ENCODE peak calls at places on chromosomes 12 and 14, in ten cellular contexts. One of them, this sample, is unnamed.

GRCh38 chr12:109910969-109911348 is 10.9 kb downstream of the TCHP start:
- DNase-seq in fibroblast of the aortic adventitia: peak
- DNase-seq in stimulated activated CD4-positive, alpha-beta T cell treated with anti-CD3 and anti-CD28 coated beads, TNF-alpha, amount 100 ng/mL, for 1 hour: no peak
- DNase-seq in NCI-H460: peak
- DNase-seq in NCI-H1105 treated with DMSO at 0.1 percent for 48 hours: no peak
- DNase-seq in activated CD4-positive, CD25-positive, alpha-beta regulatory T cell treated with anti-CD3 and anti-CD28 coated beads, Interleukin-2, amount 50 U/mL, for 72 hours: no peak
- DNase-seq in pulmonary artery endothelial cell: no peak
- DNase-seq in Karpas-422: peak
- DNase-seq in adipocyte: no peak
- DNase-seq in fibroblast of lung: peak
- DNase-seq in this sample: peak

GRCh38 chr14:101072945-101073597 is 169.5 kb upstream of the RTL1 start:
- DNase-seq in fibroblast of the aortic adventitia: peak
- DNase-seq in stimulated activated CD4-positive, alpha-beta T cell treated with anti-CD3 and anti-CD28 coated beads, TNF-alpha, amount 100 ng/mL, for 1 hour: no peak
- DNase-seq in NCI-H460: peak
- DNase-seq in NCI-H1105 treated with DMSO at 0.1 percent for 48 hours: no peak
- DNase-seq in activated CD4-positive, CD25-positive, alpha-beta regulatory T cell treated with anti-CD3 and anti-CD28 coated beads, Interleukin-2, amount 50 U/mL, for 72 hours: no peak
- DNase-seq in pulmonary artery endothelial cell: peak
- DNase-seq in Karpas-422: peak
- DNase-seq in adipocyte: peak
- DNase-seq in fibroblast of lung: peak
- DNase-seq in this sample: peak

GRCh38 chr12:120853188-120853587 is 51.0 kb downstream of the SPPL3 start:
- DNase-seq in fibroblast of the aortic adventitia: peak
- DNase-seq in stimulated activated CD4-positive, alpha-beta T cell treated with anti-CD3 and anti-CD28 coated beads, TNF-alpha, amount 100 ng/mL, for 1 hour: no peak
- DNase-seq in NCI-H460: no peak
- DNase-seq in NCI-H1105 treated with DMSO at 0.1 percent for 48 hours: no peak
- DNase-seq in activated CD4-positive, CD25-positive, alpha-beta regulatory T cell treated with anti-CD3 and anti-CD28 coated beads, Interleukin-2, amount 50 U/mL, for 72 hours: no peak
- DNase-seq in pulmonary artery endothelial cell: no peak
- DNase-seq in Karpas-422: no peak
- DNase-seq in adipocyte: peak
- DNase-seq in fibroblast of lung: no peak
- DNase-seq in this sample: no peak

GRCh38 chr12:47979166-47979565 is 15.8 kb downstream of the TMEM106C start:
- DNase-seq in fibroblast of the aortic adventitia: no peak
- DNase-seq in stimulated activated CD4-positive, alpha-beta T cell treated with anti-CD3 and anti-CD28 coated beads, TNF-alpha, amount 100 ng/mL, for 1 hour: no peak
- DNase-seq in NCI-H460: no peak
- DNase-seq in NCI-H1105 treated with DMSO at 0.1 percent for 48 hours: no peak
- DNase-seq in activated CD4-positive, CD25-positive, alpha-beta regulatory T cell treated with anti-CD3 and anti-CD28 coated beads, Interleukin-2, amount 50 U/mL, for 72 hours: no peak
- DNase-seq in pulmonary artery endothelial cell: no peak
- DNase-seq in Karpas-422: no peak
- DNase-seq in adipocyte: no peak
- DNase-seq in fibroblast of lung: no peak
- DNase-seq in this sample: no peak

GRCh38 chr14:105854600-105855245 is 328.3 kb downstream of the TMEM121 start:
- DNase-seq in fibroblast of the aortic adventitia: no peak
- DNase-seq in stimulated activated CD4-positive, alpha-beta T cell treated with anti-CD3 and anti-CD28 coated beads, TNF-alpha, amount 100 ng/mL, for 1 hour: no peak
- DNase-seq in NCI-H460: no peak
- DNase-seq in NCI-H1105 treated with DMSO at 0.1 percent for 48 hours: no peak
- DNase-seq in activated CD4-positive, CD25-positive, alpha-beta regulatory T cell treated with anti-CD3 and anti-CD28 coated beads, Interleukin-2, amount 50 U/mL, for 72 hours: no peak
- DNase-seq in pulmonary artery endothelial cell: no peak
- DNase-seq in Karpas-422: no peak
- DNase-seq in adipocyte: no peak
- DNase-seq in fibroblast of lung: no peak
- DNase-seq in this sample: no peak

GRCh38 chr14:105818712-105819005 is 292.3 kb downstream of the TMEM121 start:
- DNase-seq in fibroblast of the aortic adventitia: no peak
- DNase-seq in stimulated activated CD4-positive, alpha-beta T cell treated with anti-CD3 and anti-CD28 coated beads, TNF-alpha, amount 100 ng/mL, for 1 hour: no peak
- DNase-seq in NCI-H460: no peak
- DNase-seq in NCI-H1105 treated with DMSO at 0.1 percent for 48 hours: no peak
- DNase-seq in activated CD4-positive, CD25-positive, alpha-beta regulatory T cell treated with anti-CD3 and anti-CD28 coated beads, Interleukin-2, amount 50 U/mL, for 72 hours: no peak
- DNase-seq in pulmonary artery endothelial cell: no peak
- DNase-seq in Karpas-422: no peak
- DNase-seq in adipocyte: no peak
- DNase-seq in fibroblast of lung: no peak
- DNase-seq in this sample: no peak

GRCh38 chr14:73261075-73261474 is 23.8 kb downstream of the PAPLN start:
- DNase-seq in fibroblast of the aortic adventitia: no peak
- DNase-seq in stimulated activated CD4-positive, alpha-beta T cell treated with anti-CD3 and anti-CD28 coated beads, TNF-alpha, amount 100 ng/mL, for 1 hour: no peak
- DNase-seq in NCI-H460: no peak
- DNase-seq in NCI-H1105 treated with DMSO at 0.1 percent for 48 hours: no peak
- DNase-seq in activated CD4-positive, CD25-positive, alpha-beta regulatory T cell treated with anti-CD3 and anti-CD28 coated beads, Interleukin-2, amount 50 U/mL, for 72 hours: no peak
- DNase-seq in pulmonary artery endothelial cell: no peak
- DNase-seq in Karpas-422: no peak
- DNase-seq in adipocyte: no peak
- DNase-seq in fibroblast of lung: no peak
- DNase-seq in this sample: no peak

GRCh38 chr14:69037790-69038448 is 58.8 kb upstream of the ACTN1 start:
- DNase-seq in fibroblast of the aortic adventitia: no peak
- DNase-seq in stimulated activated CD4-positive, alpha-beta T cell treated with anti-CD3 and anti-CD28 coated beads, TNF-alpha, amount 100 ng/mL, for 1 hour: no peak
- DNase-seq in NCI-H460: no peak
- DNase-seq in NCI-H1105 treated with DMSO at 0.1 percent for 48 hours: no peak
- DNase-seq in activated CD4-positive, CD25-positive, alpha-beta regulatory T cell treated with anti-CD3 and anti-CD28 coated beads, Interleukin-2, amount 50 U/mL, for 72 hours: no peak
- DNase-seq in pulmonary artery endothelial cell: no peak
- DNase-seq in Karpas-422: no peak
- DNase-seq in adipocyte: no peak
- DNase-seq in fibroblast of lung: peak
- DNase-seq in this sample: no peak

GRCh38 chr14:99430491-99430890 is 50.2 kb downstream of the SETD3 start:
- DNase-seq in fibroblast of the aortic adventitia: no peak
- DNase-seq in stimulated activated CD4-positive, alpha-beta T cell treated with anti-CD3 and anti-CD28 coated beads, TNF-alpha, amount 100 ng/mL, for 1 hour: no peak
- DNase-seq in NCI-H460: no peak
- DNase-seq in NCI-H1105 treated with DMSO at 0.1 percent for 48 hours: no peak
- DNase-seq in activated CD4-positive, CD25-positive, alpha-beta regulatory T cell treated with anti-CD3 and anti-CD28 coated beads, Interleukin-2, amount 50 U/mL, for 72 hours: no peak
- DNase-seq in pulmonary artery endothelial cell: no peak
- DNase-seq in Karpas-422: peak
- DNase-seq in adipocyte: no peak
- DNase-seq in fibroblast of lung: no peak
- DNase-seq in this sample: no peak

GRCh38 chr12:98838282-98838681 is 193.2 kb downstream of the APAF1 start:
- DNase-seq in fibroblast of the aortic adventitia: peak
- DNase-seq in stimulated activated CD4-positive, alpha-beta T cell treated with anti-CD3 and anti-CD28 coated beads, TNF-alpha, amount 100 ng/mL, for 1 hour: no peak
- DNase-seq in NCI-H460: peak
- DNase-seq in NCI-H1105 treated with DMSO at 0.1 percent for 48 hours: no peak
- DNase-seq in activated CD4-positive, CD25-positive, alpha-beta regulatory T cell treated with anti-CD3 and anti-CD28 coated beads, Interleukin-2, amount 50 U/mL, for 72 hours: no peak
- DNase-seq in pulmonary artery endothelial cell: no peak
- DNase-seq in Karpas-422: no peak
- DNase-seq in adipocyte: peak
- DNase-seq in fibroblast of lung: peak
- DNase-seq in this sample: peak

GRCh38 chr14:44149597-44149996 is 357.5 kb downstream of the FSCB start:
- DNase-seq in fibroblast of the aortic adventitia: no peak
- DNase-seq in stimulated activated CD4-positive, alpha-beta T cell treated with anti-CD3 and anti-CD28 coated beads, TNF-alpha, amount 100 ng/mL, for 1 hour: no peak
- DNase-seq in NCI-H460: peak
- DNase-seq in NCI-H1105 treated with DMSO at 0.1 percent for 48 hours: peak
- DNase-seq in activated CD4-positive, CD25-positive, alpha-beta regulatory T cell treated with anti-CD3 and anti-CD28 coated beads, Interleukin-2, amount 50 U/mL, for 72 hours: no peak
- DNase-seq in pulmonary artery endothelial cell: no peak
- DNase-seq in Karpas-422: peak
- DNase-seq in adipocyte: no peak
- DNase-seq in fibroblast of lung: peak
- DNase-seq in this sample: no peak

GRCh38 chr14:75249958-75250336 is 28.7 kb upstream of the FOS start:
- DNase-seq in fibroblast of the aortic adventitia: no peak
- DNase-seq in stimulated activated CD4-positive, alpha-beta T cell treated with anti-CD3 and anti-CD28 coated beads, TNF-alpha, amount 100 ng/mL, for 1 hour: no peak
- DNase-seq in NCI-H460: no peak
- DNase-seq in NCI-H1105 treated with DMSO at 0.1 percent for 48 hours: no peak
- DNase-seq in activated CD4-positive, CD25-positive, alpha-beta regulatory T cell treated with anti-CD3 and anti-CD28 coated beads, Interleukin-2, amount 50 U/mL, for 72 hours: no peak
- DNase-seq in pulmonary artery endothelial cell: no peak
- DNase-seq in Karpas-422: no peak
- DNase-seq in adipocyte: no peak
- DNase-seq in fibroblast of lung: peak
- DNase-seq in this sample: no peak

GRCh38 chr14:39469094-39469710 is 37.0 kb upstream of the FBXO33 start:
- DNase-seq in fibroblast of the aortic adventitia: peak
- DNase-seq in stimulated activated CD4-positive, alpha-beta T cell treated with anti-CD3 and anti-CD28 coated beads, TNF-alpha, amount 100 ng/mL, for 1 hour: no peak
- DNase-seq in NCI-H460: no peak
- DNase-seq in NCI-H1105 treated with DMSO at 0.1 percent for 48 hours: no peak
- DNase-seq in activated CD4-positive, CD25-positive, alpha-beta regulatory T cell treated with anti-CD3 and anti-CD28 coated beads, Interleukin-2, amount 50 U/mL, for 72 hours: peak
- DNase-seq in pulmonary artery endothelial cell: no peak
- DNase-seq in Karpas-422: peak
- DNase-seq in adipocyte: peak
- DNase-seq in fibroblast of lung: peak
- DNase-seq in this sample: no peak

GRCh38 chr12:26795899-26796298 is 37.1 kb downstream of the ITPR2 start:
- DNase-seq in fibroblast of the aortic adventitia: no peak
- DNase-seq in stimulated activated CD4-positive, alpha-beta T cell treated with anti-CD3 and anti-CD28 coated beads, TNF-alpha, amount 100 ng/mL, for 1 hour: no peak
- DNase-seq in NCI-H460: no peak
- DNase-seq in NCI-H1105 treated with DMSO at 0.1 percent for 48 hours: peak
- DNase-seq in activated CD4-positive, CD25-positive, alpha-beta regulatory T cell treated with anti-CD3 and anti-CD28 coated beads, Interleukin-2, amount 50 U/mL, for 72 hours: no peak
- DNase-seq in pulmonary artery endothelial cell: no peak
- DNase-seq in Karpas-422: no peak
- DNase-seq in adipocyte: no peak
- DNase-seq in fibroblast of lung: no peak
- DNase-seq in this sample: no peak

GRCh38 chr14:71551291-71551955 is 380.8 kb upstream of the RGS6 start:
- DNase-seq in fibroblast of the aortic adventitia: peak
- DNase-seq in stimulated activated CD4-positive, alpha-beta T cell treated with anti-CD3 and anti-CD28 coated beads, TNF-alpha, amount 100 ng/mL, for 1 hour: no peak
- DNase-seq in NCI-H460: no peak
- DNase-seq in NCI-H1105 treated with DMSO at 0.1 percent for 48 hours: no peak
- DNase-seq in activated CD4-positive, CD25-positive, alpha-beta regulatory T cell treated with anti-CD3 and anti-CD28 coated beads, Interleukin-2, amount 50 U/mL, for 72 hours: no peak
- DNase-seq in pulmonary artery endothelial cell: no peak
- DNase-seq in Karpas-422: no peak
- DNase-seq in adipocyte: peak
- DNase-seq in fibroblast of lung: no peak
- DNase-seq in this sample: peak

GRCh38 chr12:7832059-7832696 is 40.5 kb downstream of the SLC2A14 start:
- DNase-seq in fibroblast of the aortic adventitia: peak
- DNase-seq in stimulated activated CD4-positive, alpha-beta T cell treated with anti-CD3 and anti-CD28 coated beads, TNF-alpha, amount 100 ng/mL, for 1 hour: no peak
- DNase-seq in NCI-H460: peak
- DNase-seq in NCI-H1105 treated with DMSO at 0.1 percent for 48 hours: peak
- DNase-seq in activated CD4-positive, CD25-positive, alpha-beta regulatory T cell treated with anti-CD3 and anti-CD28 coated beads, Interleukin-2, amount 50 U/mL, for 72 hours: no peak
- DNase-seq in pulmonary artery endothelial cell: no peak
- DNase-seq in Karpas-422: peak
- DNase-seq in adipocyte: peak
- DNase-seq in fibroblast of lung: peak
- DNase-seq in this sample: peak

GRCh38 chr12:62604856-62605255 is 138.2 kb downstream of the MON2 start:
- DNase-seq in fibroblast of the aortic adventitia: peak
- DNase-seq in stimulated activated CD4-positive, alpha-beta T cell treated with anti-CD3 and anti-CD28 coated beads, TNF-alpha, amount 100 ng/mL, for 1 hour: no peak
- DNase-seq in NCI-H460: peak
- DNase-seq in NCI-H1105 treated with DMSO at 0.1 percent for 48 hours: no peak
- DNase-seq in activated CD4-positive, CD25-positive, alpha-beta regulatory T cell treated with anti-CD3 and anti-CD28 coated beads, Interleukin-2, amount 50 U/mL, for 72 hours: no peak
- DNase-seq in pulmonary artery endothelial cell: no peak
- DNase-seq in Karpas-422: no peak
- DNase-seq in adipocyte: peak
- DNase-seq in fibroblast of lung: peak
- DNase-seq in this sample: peak

GRCh38 chr12:3185260-3185870 is 108.2 kb downstream of the TSPAN9 start:
- DNase-seq in fibroblast of the aortic adventitia: no peak
- DNase-seq in stimulated activated CD4-positive, alpha-beta T cell treated with anti-CD3 and anti-CD28 coated beads, TNF-alpha, amount 100 ng/mL, for 1 hour: no peak
- DNase-seq in NCI-H460: no peak
- DNase-seq in NCI-H1105 treated with DMSO at 0.1 percent for 48 hours: no peak
- DNase-seq in activated CD4-positive, CD25-positive, alpha-beta regulatory T cell treated with anti-CD3 and anti-CD28 coated beads, Interleukin-2, amount 50 U/mL, for 72 hours: no peak
- DNase-seq in pulmonary artery endothelial cell: no peak
- DNase-seq in Karpas-422: no peak
- DNase-seq in adipocyte: no peak
- DNase-seq in fibroblast of lung: no peak
- DNase-seq in this sample: no peak

GRCh38 chr12:122088181-122088810 is 9.7 kb downstream of the MLXIP start:
- DNase-seq in fibroblast of the aortic adventitia: peak
- DNase-seq in stimulated activated CD4-positive, alpha-beta T cell treated with anti-CD3 and anti-CD28 coated beads, TNF-alpha, amount 100 ng/mL, for 1 hour: no peak
- DNase-seq in NCI-H460: no peak
- DNase-seq in NCI-H1105 treated with DMSO at 0.1 percent for 48 hours: no peak
- DNase-seq in activated CD4-positive, CD25-positive, alpha-beta regulatory T cell treated with anti-CD3 and anti-CD28 coated beads, Interleukin-2, amount 50 U/mL, for 72 hours: no peak
- DNase-seq in pulmonary artery endothelial cell: no peak
- DNase-seq in Karpas-422: no peak
- DNase-seq in adipocyte: no peak
- DNase-seq in fibroblast of lung: no peak
- DNase-seq in this sample: no peak

GRCh38 chr12:5733136-5733755 is 211.8 kb downstream of the ANO2 start:
- DNase-seq in fibroblast of the aortic adventitia: no peak
- DNase-seq in stimulated activated CD4-positive, alpha-beta T cell treated with anti-CD3 and anti-CD28 coated beads, TNF-alpha, amount 100 ng/mL, for 1 hour: no peak
- DNase-seq in NCI-H460: no peak
- DNase-seq in NCI-H1105 treated with DMSO at 0.1 percent for 48 hours: no peak
- DNase-seq in activated CD4-positive, CD25-positive, alpha-beta regulatory T cell treated with anti-CD3 and anti-CD28 coated beads, Interleukin-2, amount 50 U/mL, for 72 hours: no peak
- DNase-seq in pulmonary artery endothelial cell: no peak
- DNase-seq in Karpas-422: no peak
- DNase-seq in adipocyte: no peak
- DNase-seq in fibroblast of lung: no peak
- DNase-seq in this sample: no peak

GRCh38 chr14:70782361-70782760 is 27.0 kb downstream of the MAP3K9 start:
- DNase-seq in fibroblast of the aortic adventitia: no peak
- DNase-seq in stimulated activated CD4-positive, alpha-beta T cell treated with anti-CD3 and anti-CD28 coated beads, TNF-alpha, amount 100 ng/mL, for 1 hour: no peak
- DNase-seq in NCI-H460: no peak
- DNase-seq in NCI-H1105 treated with DMSO at 0.1 percent for 48 hours: no peak
- DNase-seq in activated CD4-positive, CD25-positive, alpha-beta regulatory T cell treated with anti-CD3 and anti-CD28 coated beads, Interleukin-2, amount 50 U/mL, for 72 hours: no peak
- DNase-seq in pulmonary artery endothelial cell: no peak
- DNase-seq in Karpas-422: no peak
- DNase-seq in adipocyte: peak
- DNase-seq in fibroblast of lung: no peak
- DNase-seq in this sample: no peak

GRCh38 chr12:121568503-121568902 is 12.3 kb downstream of the KDM2B start:
- DNase-seq in fibroblast of the aortic adventitia: no peak
- DNase-seq in stimulated activated CD4-positive, alpha-beta T cell treated with anti-CD3 and anti-CD28 coated beads, TNF-alpha, amount 100 ng/mL, for 1 hour: no peak
- DNase-seq in NCI-H460: no peak
- DNase-seq in NCI-H1105 treated with DMSO at 0.1 percent for 48 hours: no peak
- DNase-seq in activated CD4-positive, CD25-positive, alpha-beta regulatory T cell treated with anti-CD3 and anti-CD28 coated beads, Interleukin-2, amount 50 U/mL, for 72 hours: no peak
- DNase-seq in pulmonary artery endothelial cell: no peak
- DNase-seq in Karpas-422: peak
- DNase-seq in adipocyte: no peak
- DNase-seq in fibroblast of lung: no peak
- DNase-seq in this sample: no peak

GRCh38 chr14:80211143-80212024 is at the start of gene DIO2:
- DNase-seq in fibroblast of the aortic adventitia: peak
- DNase-seq in stimulated activated CD4-positive, alpha-beta T cell treated with anti-CD3 and anti-CD28 coated beads, TNF-alpha, amount 100 ng/mL, for 1 hour: no peak
- DNase-seq in NCI-H460: peak
- DNase-seq in NCI-H1105 treated with DMSO at 0.1 percent for 48 hours: no peak
- DNase-seq in activated CD4-positive, CD25-positive, alpha-beta regulatory T cell treated with anti-CD3 and anti-CD28 coated beads, Interleukin-2, amount 50 U/mL, for 72 hours: no peak
- DNase-seq in pulmonary artery endothelial cell: no peak
- DNase-seq in Karpas-422: no peak
- DNase-seq in adipocyte: peak
- DNase-seq in fibroblast of lung: peak
- DNase-seq in this sample: no peak

GRCh38 chr14:97298331-97298730 is 501.1 kb downstream of the VRK1 start:
- DNase-seq in fibroblast of the aortic adventitia: no peak
- DNase-seq in stimulated activated CD4-positive, alpha-beta T cell treated with anti-CD3 and anti-CD28 coated beads, TNF-alpha, amount 100 ng/mL, for 1 hour: no peak
- DNase-seq in NCI-H460: no peak
- DNase-seq in NCI-H1105 treated with DMSO at 0.1 percent for 48 hours: peak
- DNase-seq in activated CD4-positive, CD25-positive, alpha-beta regulatory T cell treated with anti-CD3 and anti-CD28 coated beads, Interleukin-2, amount 50 U/mL, for 72 hours: no peak
- DNase-seq in pulmonary artery endothelial cell: no peak
- DNase-seq in Karpas-422: peak
- DNase-seq in adipocyte: no peak
- DNase-seq in fibroblast of lung: no peak
- DNase-seq in this sample: no peak

GRCh38 chr12:122929812-122930211 is 33.9 kb upstream of the VPS37B start:
- DNase-seq in fibroblast of the aortic adventitia: no peak
- DNase-seq in stimulated activated CD4-positive, alpha-beta T cell treated with anti-CD3 and anti-CD28 coated beads, TNF-alpha, amount 100 ng/mL, for 1 hour: no peak
- DNase-seq in NCI-H460: no peak
- DNase-seq in NCI-H1105 treated with DMSO at 0.1 percent for 48 hours: no peak
- DNase-seq in activated CD4-positive, CD25-positive, alpha-beta regulatory T cell treated with anti-CD3 and anti-CD28 coated beads, Interleukin-2, amount 50 U/mL, for 72 hours: no peak
- DNase-seq in pulmonary artery endothelial cell: no peak
- DNase-seq in Karpas-422: no peak
- DNase-seq in adipocyte: no peak
- DNase-seq in fibroblast of lung: no peak
- DNase-seq in this sample: no peak

GRCh38 chr12:30110970-30111586 is 327.3 kb upstream of the TMTC1 start:
- DNase-seq in fibroblast of the aortic adventitia: peak
- DNase-seq in stimulated activated CD4-positive, alpha-beta T cell treated with anti-CD3 and anti-CD28 coated beads, TNF-alpha, amount 100 ng/mL, for 1 hour: no peak
- DNase-seq in NCI-H460: no peak
- DNase-seq in NCI-H1105 treated with DMSO at 0.1 percent for 48 hours: no peak
- DNase-seq in activated CD4-positive, CD25-positive, alpha-beta regulatory T cell treated with anti-CD3 and anti-CD28 coated beads, Interleukin-2, amount 50 U/mL, for 72 hours: no peak
- DNase-seq in pulmonary artery endothelial cell: peak
- DNase-seq in Karpas-422: no peak
- DNase-seq in adipocyte: peak
- DNase-seq in fibroblast of lung: peak
- DNase-seq in this sample: no peak

GRCh38 chr12:51405801-51406207 is 14.6 kb upstream of the GALNT6 start:
- DNase-seq in fibroblast of the aortic adventitia: no peak
- DNase-seq in stimulated activated CD4-positive, alpha-beta T cell treated with anti-CD3 and anti-CD28 coated beads, TNF-alpha, amount 100 ng/mL, for 1 hour: no peak
- DNase-seq in NCI-H460: no peak
- DNase-seq in NCI-H1105 treated with DMSO at 0.1 percent for 48 hours: no peak
- DNase-seq in activated CD4-positive, CD25-positive, alpha-beta regulatory T cell treated with anti-CD3 and anti-CD28 coated beads, Interleukin-2, amount 50 U/mL, for 72 hours: no peak
- DNase-seq in pulmonary artery endothelial cell: no peak
- DNase-seq in Karpas-422: no peak
- DNase-seq in adipocyte: no peak
- DNase-seq in fibroblast of lung: no peak
- DNase-seq in this sample: no peak

GRCh38 chr12:113082486-113083148 is 26.1 kb downstream of the DTX1 start:
- DNase-seq in fibroblast of the aortic adventitia: no peak
- DNase-seq in stimulated activated CD4-positive, alpha-beta T cell treated with anti-CD3 and anti-CD28 coated beads, TNF-alpha, amount 100 ng/mL, for 1 hour: no peak
- DNase-seq in NCI-H460: no peak
- DNase-seq in NCI-H1105 treated with DMSO at 0.1 percent for 48 hours: no peak
- DNase-seq in activated CD4-positive, CD25-positive, alpha-beta regulatory T cell treated with anti-CD3 and anti-CD28 coated beads, Interleukin-2, amount 50 U/mL, for 72 hours: no peak
- DNase-seq in pulmonary artery endothelial cell: no peak
- DNase-seq in Karpas-422: no peak
- DNase-seq in adipocyte: no peak
- DNase-seq in fibroblast of lung: no peak
- DNase-seq in this sample: no peak

This sample was measured in GM03348.